ENCODE peak calls at places on chromosomes 4 and X, in five cellular contexts. Z is upper lobe of left lung, N is HepG2, H is K562, U is GM12878. B is an unnamed sample.

GRCh38 chrX:149487292-149487691 is 17.8 kb downstream of the IDS start:
- ATAC-seq in U (peak; percentile 79), N (peak; percentile 62), H (peak; percentile 68), Z (no peak), B (no peak)

GRCh38 chr4:148053298-148054003 is 321.6 kb downstream of the ARHGAP10 start:
- ATAC-seq in Z (no peak), H (no peak), U (no peak), N (no peak), B (no peak)

GRCh38 chr4:24625091-24625490 is 40.7 kb upstream of the DHX15 start:
- ATAC-seq in Z (no peak), H (no peak), U (no peak), N (no peak), B (no peak)

GRCh38 chr4:48877827-48878535 is 28.6 kb downstream of the OCIAD2 start:
- ATAC-seq in U (peak; percentile 51), H (peak; percentile 90), Z (no peak), N (peak; percentile 49), B (no peak)

GRCh38 chr4:168540865-168541607 is 44.2 kb downstream of the PALLD start:
- ATAC-seq in U (no peak), N (no peak), H (no peak), Z (no peak), B (no peak)

GRCh38 chr4:85807247-85807915 is 332.4 kb downstream of the ARHGAP24 start:
- ATAC-seq in Z (peak; percentile 85), H (no peak), U (no peak), N (no peak), B (peak; percentile 58)

GRCh38 chrX:48573690-48574269 is 504 bp upstream of the RBM3 start:
- ATAC-seq in H (peak; percentile 54), N (no peak), U (peak; percentile 1), Z (peak; percentile 34), B (peak; percentile 22)

GRCh38 chrX:56802921-56803848 is 74.1 kb downstream of the NBDY start:
- ATAC-seq in Z (peak; percentile 65), N (peak; percentile 95), H (peak; percentile 89), U (peak; percentile 82), B (peak; percentile 81)

GRCh38 chr4:189506080-189506479 is 434.6 kb upstream of the FRG1 start:
- ATAC-seq in U (no peak), N (no peak), H (no peak), Z (no peak), B (no peak)

GRCh38 chr4:68872442-68873217 is 56.8 kb downstream of the UGT2B10 start:
- ATAC-seq in H (peak; percentile 39), U (no peak), N (peak; percentile 92), Z (no peak), B (no peak)

GRCh38 chr4:168852933-168853713 is 156.9 kb downstream of the CBR4 start:
- ATAC-seq in U (peak; percentile 66), N (no peak), Z (no peak), H (no peak), B (no peak)

GRCh38 chr4:104424368-104424921 is 70.2 kb downstream of the CXXC4 start:
- ATAC-seq in Z (no peak), N (no peak), U (no peak), H (no peak), B (no peak)

GRCh38 chr4:5211274-5211852 is 160.1 kb downstream of the STK32B start:
- ATAC-seq in Z (no peak), U (no peak), H (no peak), N (no peak), B (no peak)

GRCh38 chr4:65668201-65669007 is 1.9 kb downstream of the EPHA5 start:
- ATAC-seq in U (no peak), H (no peak), N (no peak), Z (no peak), B (no peak)

GRCh38 chrX:119728487-119728886 is 29.9 kb upstream of the SOWAHD start:
- ATAC-seq in U (peak; percentile 54), Z (no peak), N (peak; percentile 93), H (peak; percentile 84), B (no peak)

GRCh38 chrX:10981491-10981890 is 129.6 kb upstream of the HCCS start:
- ATAC-seq in Z (no peak), N (peak; percentile 83), U (no peak), H (no peak), B (no peak)
- TF ChIP-seq EP300 in Z (no peak), N (peak; percentile 52), U (no peak), H (no peak), B (no peak)

DNA sequence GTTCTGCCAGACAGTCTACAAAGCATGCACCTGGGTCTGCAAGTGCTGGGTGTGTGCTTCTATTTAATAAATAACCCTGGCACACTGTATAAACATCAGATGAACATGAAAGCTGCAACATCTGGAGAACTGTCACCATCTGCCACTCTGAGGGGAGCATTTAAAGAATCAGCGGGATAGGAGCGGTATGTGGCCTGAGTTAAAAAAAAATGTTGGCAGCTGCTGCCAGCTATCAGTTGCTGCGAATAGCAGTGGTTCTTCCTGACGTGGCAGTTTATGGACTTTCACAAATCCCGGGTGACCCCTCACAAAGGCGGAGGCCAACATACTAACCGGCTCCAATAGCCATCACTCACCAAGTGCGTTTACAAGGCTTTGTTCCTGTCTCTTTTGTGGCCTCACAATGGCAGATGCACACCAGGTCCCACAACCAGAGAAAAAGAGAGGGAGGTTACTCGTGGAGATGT is 95.1 kb downstream of the RASL11B start:
- ATAC-seq in U (no peak), Z (no peak), N (no peak), H (no peak), B (no peak)
- TF ChIP-seq POLR2AphosphoS5 in U (no peak), Z (no peak), N (no peak), H (no peak), B (no peak)

GRCh38 chr4:173765731-173766130 is 235.7 kb upstream of the HAND2 start:
- ATAC-seq in N (no peak), Z (no peak), H (no peak), U (no peak), B (no peak)

GRCh38 chr4:173763374-173763773 is 233.3 kb upstream of the HAND2 start:
- ATAC-seq in N (no peak), H (no peak), Z (no peak), U (no peak), B (no peak)

GRCh38 chr4:173761236-173761635 is 231.2 kb upstream of the HAND2 start:
- ATAC-seq in U (no peak), H (no peak), Z (no peak), N (no peak), B (no peak)

GRCh38 chr4:173758132-173758531 is 228.1 kb upstream of the HAND2 start:
- ATAC-seq in Z (no peak), U (no peak), H (no peak), N (no peak), B (no peak)

DNA sequence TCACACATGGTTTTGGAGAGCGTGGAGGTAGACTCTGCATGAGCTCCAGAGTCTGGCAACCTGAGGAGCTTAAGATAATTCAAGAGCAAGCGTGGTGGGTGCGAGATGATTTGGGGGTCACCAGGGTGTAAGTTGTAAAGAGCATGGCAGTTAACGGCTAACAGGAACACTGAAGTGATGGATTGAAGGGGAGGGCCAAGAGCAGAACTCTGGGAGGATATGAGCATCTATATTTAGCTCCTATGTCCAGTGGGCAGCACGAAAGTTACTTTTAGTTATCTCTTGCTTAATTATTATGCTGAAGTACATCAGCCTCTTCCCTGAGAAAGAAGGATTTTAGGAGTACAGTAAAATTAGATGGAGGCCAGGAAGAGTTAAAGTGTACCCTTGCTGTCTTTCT is 231.9 kb upstream of the HAND2 start:
- ATAC-seq in N (no peak), Z (no peak), H (no peak), U (no peak), B (no peak)
- TF ChIP-seq EP300 in N (no peak), Z (no peak), H (no peak), U (no peak), B (no peak)

DNA sequence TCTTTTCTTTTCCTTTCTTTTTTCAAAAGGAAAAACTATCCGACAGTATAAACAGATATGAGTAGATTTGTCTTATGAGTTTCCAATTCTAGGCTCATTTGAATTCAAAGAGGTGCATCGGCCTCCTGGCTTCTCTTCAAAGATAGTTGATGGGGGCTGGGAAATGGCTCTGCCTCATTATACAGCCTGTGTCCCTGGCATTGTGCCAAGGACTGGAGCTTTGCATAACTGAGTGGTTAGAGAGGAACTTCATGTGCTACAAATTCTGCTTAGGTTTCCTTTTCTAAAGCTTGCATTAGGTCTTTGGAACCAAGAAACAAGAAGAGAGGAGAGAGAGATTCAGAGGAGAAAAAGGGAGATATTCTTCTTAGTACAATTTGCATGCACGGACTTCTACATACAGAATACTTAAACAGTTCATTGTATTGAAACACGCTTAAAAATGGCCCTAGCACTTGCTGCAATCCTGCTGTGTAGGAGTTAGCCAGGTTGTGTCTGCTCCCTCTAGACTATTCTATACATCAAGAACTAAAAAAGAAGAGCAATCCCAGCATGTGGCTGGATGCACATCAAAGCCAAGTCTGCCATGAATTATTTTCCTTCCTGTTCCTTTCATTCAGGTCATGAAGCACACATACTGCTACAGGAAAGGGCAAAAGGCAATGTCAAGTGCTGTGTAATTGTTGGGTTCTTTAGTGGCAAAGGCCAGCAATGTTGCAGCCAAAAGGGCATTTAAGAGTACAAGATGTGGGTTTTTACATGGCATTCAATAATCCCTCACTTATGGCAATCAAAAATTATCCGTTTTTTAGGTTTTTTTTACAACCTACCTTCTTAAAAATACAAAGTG is 70.9 kb downstream of the INTS12 start:
- ATAC-seq in H (peak; percentile 70), N (no peak), Z (peak; percentile 75), U (peak; percentile 86), B (peak; percentile 60)
- TF ChIP-seq POLR2AphosphoS5 in H (no peak), N (no peak), Z (no peak), U (no peak), B (peak; percentile 25)

GRCh38 chr4:83724488-83725060 is 188.7 kb downstream of the GPAT3 start:
- ATAC-seq in U (no peak), H (no peak), Z (no peak), N (no peak), B (no peak)
- TF ChIP-seq EP300 in U (no peak), H (no peak), Z (no peak), N (no peak), B (no peak)

GRCh38 chrX:129540725-129541184 is 696 bp downstream of the OCRL start:
- ATAC-seq in U (peak; percentile 57), H (peak; percentile 79), Z (peak; percentile 83), N (peak; percentile 84), B (peak; percentile 63)
- TF ChIP-seq POLR2AphosphoS5 in U (no peak), H (no peak), Z (no peak), N (peak; percentile 55), B (no peak)

GRCh38 chr4:15717126-15717525 is 14.3 kb downstream of the BST1 start:
- ATAC-seq in U (no peak), N (no peak), H (no peak), Z (no peak), B (no peak)
- TF ChIP-seq EP300 in U (no peak), N (no peak), H (no peak), Z (no peak), B (no peak)

GRCh38 chr4:116016201-116016600 is 902.8 kb upstream of the NDST4 start:
- ATAC-seq in N (no peak), Z (no peak), H (no peak), U (no peak), B (no peak)
- TF ChIP-seq POLR2AphosphoS5 in N (no peak), Z (no peak), H (no peak), U (no peak), B (no peak)

GRCh38 chr4:114365591-114365990 is 233.0 kb upstream of the UGT8 start:
- ATAC-seq in N (no peak), Z (no peak), H (no peak), U (no peak), B (no peak)
- TF ChIP-seq EP300 in N (no peak), Z (no peak), H (no peak), U (no peak), B (no peak)

B was measured in gastroesophageal sphincter.